ENCODE peak calls at places on chromosomes 16 and 17, in seven cellular contexts. Y is stomach; K is aorta; T is breast epithelium; A is endodermal cell; G is CD4-positive, alpha-beta memory T cell; N is cardiac muscle cell. W is an unnamed sample. For H3K9me3, the result is how much of the 10 kb centered on the place peaks cover.

GRCh38 chr17:65482201-65482600 is 79.2 kb downstream of the AXIN2 start:
- DNase-seq in N (no peak), A (no peak), T (no peak), K (no peak), Y (no peak), G (no peak), W (no peak)

GRCh38 chr16:19785081-19785480 is 67.0 kb downstream of the IQCK start:
- DNase-seq in K (no peak), N (no peak), T (no peak), Y (no peak), A (no peak), G (no peak), W (no peak)

GRCh38 chr16:28067604-28068382 is 4.3 kb upstream of the GSG1L start:
- DNase-seq in G (no peak), K (peak), T (no peak), N (peak), Y (no peak), A (no peak), W (no peak)

GRCh38 chr17:78832541-78832810 is 8.1 kb downstream of the USP36 start:
- DNase-seq in A (no peak), Y (no peak), K (no peak), T (no peak), G (no peak), N (no peak), W (no peak)

GRCh38 chr16:23505942-23506605 is 4.2 kb downstream of the GGA2 start:
- DNase-seq in A (no peak), N (no peak), Y (no peak), K (no peak), G (no peak), T (no peak), W (no peak)

GRCh38 chr16:58378401-58378800 is 13.9 kb upstream of the GINS3 start:
- DNase-seq in N (no peak), A (no peak), T (no peak), K (no peak), Y (no peak), G (no peak), W (no peak)

GRCh38 chr16:51549836-51550235 is 398.8 kb upstream of the SALL1 start:
- DNase-seq in G (no peak), A (no peak), Y (no peak), K (no peak), N (peak), T (no peak), W (no peak)

GRCh38 chr17:73820686-73821448 is 176.6 kb upstream of the SDK2 start:
- DNase-seq in K (no peak), G (no peak), T (no peak), N (peak), Y (peak), A (peak), W (no peak)

GRCh38 chr16:49776085-49776501 is 79.8 kb downstream of the ZNF423 start:
- DNase-seq in A (peak), N (peak), Y (no peak), T (no peak), K (peak), G (no peak), W (no peak)

GRCh38 chr17:81556175-81556691 is 4.1 kb upstream of the FAAP100 start:
- DNase-seq in N (no peak), A (no peak), K (no peak), G (no peak), T (no peak), Y (no peak), W (no peak)

GRCh38 chr16:23692190-23692837 is 13.6 kb downstream of the PLK1 start:
- DNase-seq in G (no peak), T (no peak), K (no peak), A (no peak), N (no peak), Y (no peak), W (no peak)

GRCh38 chr16:69508033-69508432 is 57.7 kb upstream of the NFAT5 start:
- DNase-seq in N (no peak), K (no peak), Y (no peak), G (no peak), A (no peak), T (no peak), W (no peak)

GRCh38 chr17:81509687-81510523 is 2.7 kb downstream of the ACTG1 start:
- DNase-seq in T (no peak), G (peak), Y (no peak), K (no peak), N (peak), A (peak), W (no peak)

GRCh38 chr17:13561606-13562270 is 40.0 kb downstream of the HS3ST3A1 start:
- DNase-seq in T (no peak), G (no peak), Y (no peak), N (peak), A (no peak), K (no peak), W (no peak)

GRCh38 chr17:55157165-55157564 is 107.6 kb upstream of the HLF start:
- DNase-seq in N (peak), Y (no peak), A (no peak), G (no peak), T (no peak), K (no peak), W (no peak)

DNA sequence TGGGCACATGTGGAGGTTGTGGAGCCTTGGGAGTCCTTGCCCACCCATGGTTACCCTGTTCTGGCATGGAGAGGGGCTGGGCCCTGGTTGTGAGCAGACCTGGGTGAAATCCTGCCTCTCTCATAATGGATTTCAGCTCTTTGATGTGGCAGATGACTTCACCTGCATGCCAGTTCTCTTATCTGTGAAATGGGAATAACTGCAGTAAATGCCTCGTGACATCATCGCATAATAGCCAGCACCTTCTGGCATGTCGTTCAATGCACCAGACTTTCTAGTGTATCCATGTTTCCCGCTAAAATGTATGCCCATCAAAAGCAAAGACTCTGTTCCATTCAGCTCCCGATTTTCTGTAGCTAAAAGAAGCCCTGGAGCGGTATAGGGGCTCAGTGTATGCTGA is 197.6 kb downstream of the MAF start:
- DNase-seq in Y (no peak), K (no peak), T (no peak), A (no peak), G (no peak), N (no peak), W (no peak)
- H3K9me3 ChIP-seq in Y (under half), K (under half), T (under half), A (under half), G (under half), N (under half), W (under half)

DNA sequence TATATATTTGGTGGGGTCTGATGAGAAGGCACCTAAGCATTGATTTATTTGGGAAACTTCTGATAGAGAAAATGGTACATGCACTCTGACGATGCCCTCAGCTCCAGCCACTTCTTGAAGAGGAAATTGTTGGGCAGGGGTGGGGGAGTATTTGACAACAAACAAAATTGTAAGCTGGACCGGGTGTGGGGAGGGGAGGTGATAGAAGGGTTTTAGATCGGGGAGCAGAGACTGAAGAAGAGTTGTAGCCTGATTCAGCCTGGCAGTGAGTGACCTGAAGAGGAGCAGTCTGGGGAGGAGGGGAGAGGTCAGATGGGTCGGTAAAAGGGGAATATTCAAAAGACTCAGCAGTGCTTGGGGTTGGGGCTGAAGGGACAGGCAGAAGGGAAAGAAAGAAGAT is 2284.7 kb downstream of the TP53TG3F start:
- DNase-seq in K (no peak), Y (no peak), N (no peak), T (no peak), G (no peak), A (no peak), W (no peak)
- H3K9me3 ChIP-seq in K (under half), Y (under half), N (under half), T (under half), G (under half), A (under half), W (under half)

GRCh38 chr16:35302859-35303258 is 1843.4 kb downstream of the TP53TG3F start:
- DNase-seq in N (no peak), Y (no peak), G (no peak), T (no peak), K (no peak), A (no peak), W (no peak)
- H3K9me3 ChIP-seq in N (under half), Y (under half), G (under half), T (under half), K (under half), A (half or more), W (under half)

DNA sequence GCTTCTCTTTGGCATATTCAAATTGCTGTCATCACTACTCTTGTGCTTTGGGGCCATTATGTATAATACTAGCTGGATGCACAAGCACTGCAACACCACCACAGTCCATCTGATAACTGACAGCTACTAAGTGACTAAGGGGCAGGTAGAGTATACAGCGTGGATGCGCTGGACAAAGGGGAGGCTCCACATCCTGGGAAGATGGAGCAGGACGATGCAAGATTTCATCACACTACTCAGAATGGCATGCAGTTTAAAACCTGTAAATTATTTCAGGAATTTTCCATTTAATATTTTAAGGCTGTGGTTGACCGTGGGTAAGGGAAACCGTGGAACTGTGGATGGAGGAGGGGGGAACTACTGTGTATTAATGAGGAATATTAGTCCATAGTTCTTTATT is 25.0 kb downstream of the MPRIP start:
- DNase-seq in Y (no peak), G (no peak), A (no peak), T (no peak), N (peak), K (no peak), W (no peak)
- H3K9me3 ChIP-seq in Y (under half), G (under half), A (under half), T (under half), N (under half), K (under half), W (under half)

DNA sequence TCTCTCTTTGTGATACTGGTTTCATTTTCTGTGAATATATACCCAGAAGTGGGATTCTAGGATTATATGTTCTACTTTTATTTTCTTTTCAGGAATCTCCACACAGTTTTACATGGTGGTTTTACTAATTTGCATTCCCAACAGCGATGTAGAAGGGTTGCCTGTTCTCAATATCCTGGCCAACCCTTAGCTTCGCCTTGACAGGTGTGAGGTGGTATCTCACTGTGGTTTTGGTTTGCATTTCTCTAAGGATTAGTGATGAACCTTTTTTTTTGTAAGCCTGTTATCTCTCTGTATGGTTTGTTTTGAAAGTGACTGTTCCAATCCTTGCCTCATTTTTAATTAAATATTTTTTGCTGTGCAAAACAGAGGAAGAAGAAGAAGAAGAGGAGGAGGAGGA is 937.7 kb downstream of the CDH8 start:
- DNase-seq in G (no peak), K (no peak), Y (no peak), T (no peak), A (no peak), N (no peak), W (no peak)
- H3K9me3 ChIP-seq in G (under half), K (under half), Y (under half), T (under half), A (under half), N (under half), W (under half)

DNA sequence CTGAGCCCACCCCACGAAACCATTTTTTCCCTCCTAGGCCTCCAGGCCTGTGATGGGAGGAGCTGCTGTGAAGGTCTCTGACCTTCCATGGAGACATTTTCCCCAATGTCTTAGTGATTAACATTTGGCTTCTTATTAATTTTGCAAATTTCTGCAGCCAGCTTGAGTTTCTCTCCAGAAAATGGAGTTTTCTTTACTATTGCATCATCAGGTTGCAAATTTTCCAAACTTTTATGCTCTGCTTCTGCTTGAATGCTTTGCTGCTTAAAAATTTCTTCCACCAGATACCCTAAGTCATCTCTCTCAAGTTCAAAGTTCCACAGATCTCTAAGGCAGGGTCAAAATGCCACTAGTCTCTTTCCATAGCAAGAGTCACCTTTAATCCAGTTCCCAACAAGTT is 12.9 kb upstream of the MYH4 start:
- DNase-seq in K (no peak), T (no peak), A (no peak), Y (no peak), N (no peak), G (no peak), W (no peak)
- H3K9me3 ChIP-seq in K (under half), T (under half), A (under half), Y (under half), N (under half), G (under half), W (under half)

DNA sequence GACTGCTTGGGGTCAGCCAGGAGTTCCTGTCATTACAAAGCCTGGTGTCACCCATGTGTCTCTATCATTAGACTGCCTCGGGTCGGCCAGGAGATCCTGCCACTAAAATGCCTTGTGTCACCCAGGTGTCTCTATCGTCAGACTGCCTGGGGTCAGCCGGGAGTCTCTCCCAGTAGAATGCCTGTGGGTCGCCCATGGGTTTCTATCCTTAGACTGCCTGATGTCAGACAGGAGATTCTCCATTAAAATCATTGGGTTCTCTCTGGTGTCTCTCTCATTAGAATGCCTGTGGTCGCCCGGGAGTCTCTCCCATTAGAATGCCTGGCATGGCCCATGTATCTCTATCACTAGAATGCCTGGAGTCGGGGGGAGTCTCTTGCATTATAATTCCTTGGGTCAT is 2231.0 kb downstream of the TP53TG3F start:
- DNase-seq in T (no peak), K (no peak), A (no peak), N (no peak), Y (no peak), G (no peak), W (no peak)
- H3K9me3 ChIP-seq in T (under half), K (under half), A (half or more), N (under half), Y (half or more), G (under half), W (under half)